ENCODE peak calls at places on chromosomes 16 and 17, in eight cellular contexts. R is pancreas; T is CD8-positive, alpha-beta T cell; D is endothelial cell of umbilical vein; Z is heart left ventricle; A is astrocyte of the cerebellum; N is testis; X is cardiac fibroblast. L is an unnamed sample.

GRCh38 chr17:69761767-69762321 is 313.2 kb upstream of the KCNJ16 start:
- DNase-seq in D (peak), N (no peak), A (peak), R (no peak), Z (no peak), T (no peak), X (peak), L (peak)

GRCh38 chr17:82198092-82198491 is 14.6 kb downstream of the CCDC57 start:
- DNase-seq in Z (no peak), R (no peak), N (no peak), T (no peak), A (no peak), D (no peak), X (no peak), L (no peak)

GRCh38 chr17:62150471-62150870 is 85.4 kb upstream of the MED13 start:
- DNase-seq in T (no peak), N (no peak), R (no peak), X (no peak), A (no peak), D (no peak), Z (no peak), L (no peak)

GRCh38 chr16:70789927-70790447 is 11.0 kb downstream of the VAC14 start:
- DNase-seq in Z (no peak), X (no peak), R (no peak), N (no peak), A (no peak), D (no peak), T (no peak), L (no peak)

GRCh38 chr16:48448799-48449481 is 63.7 kb upstream of the SIAH1 start:
- DNase-seq in N (peak), X (no peak), Z (no peak), A (no peak), D (no peak), R (no peak), T (no peak), L (no peak)

GRCh38 chr17:39146273-39146672 is 5.2 kb downstream of the PLXDC1 start:
- DNase-seq in X (no peak), A (no peak), T (no peak), N (no peak), R (no peak), Z (no peak), D (no peak), L (no peak)

GRCh38 chr17:29243792-29244191 is 2.9 kb upstream of the CRYBA1 start:
- DNase-seq in Z (no peak), N (peak), T (no peak), R (no peak), D (no peak), X (no peak), A (no peak), L (peak)

GRCh38 chr16:51326131-51326856 is 175.2 kb upstream of the SALL1 start:
- DNase-seq in T (no peak), X (peak), D (no peak), N (no peak), R (no peak), Z (no peak), A (peak), L (peak)

GRCh38 chr16:81636298-81636960 is 142.7 kb upstream of the PLCG2 start:
- DNase-seq in Z (no peak), A (no peak), D (no peak), R (no peak), N (no peak), X (peak), T (no peak), L (peak)

GRCh38 chr17:62906881-62907280 is 59.2 kb upstream of the TANC2 start:
- DNase-seq in Z (no peak), X (no peak), R (no peak), A (no peak), T (no peak), D (no peak), N (no peak), L (no peak)

GRCh38 chr17:73571524-73572130 is 72.6 kb downstream of the SDK2 start:
- DNase-seq in T (no peak), D (no peak), A (no peak), N (no peak), X (no peak), R (no peak), Z (no peak), L (no peak)

GRCh38 chr16:79562166-79562823 is 38.2 kb downstream of the MAF start:
- DNase-seq in X (no peak), D (no peak), R (no peak), N (no peak), A (no peak), Z (no peak), T (no peak), L (no peak)

GRCh38 chr17:1484586-1485310 is 7.7 kb downstream of the MYO1C start:
- DNase-seq in R (peak), X (peak), N (peak), T (peak), D (peak), Z (peak), A (no peak), L (peak)

GRCh38 chr16:66923247-66923851 is 2.0 kb downstream of the RRAD start:
- DNase-seq in N (peak), T (no peak), R (no peak), X (peak), Z (peak), A (no peak), D (no peak), L (peak)

GRCh38 chr16:66923866-66924265 is 1.5 kb downstream of the RRAD start:
- DNase-seq in Z (no peak), X (no peak), T (no peak), N (no peak), R (no peak), A (no peak), D (no peak), L (no peak)

GRCh38 chr16:66925322-66925840 is at the start of gene RRAD:
- DNase-seq in R (no peak), N (peak), X (peak), T (no peak), D (peak), A (no peak), Z (peak), L (peak)

GRCh38 chr16:66926171-66926570 is 836 bp upstream of the RRAD start:
- DNase-seq in X (no peak), T (no peak), Z (peak), R (no peak), D (no peak), N (peak), A (no peak), L (no peak)

DNA sequence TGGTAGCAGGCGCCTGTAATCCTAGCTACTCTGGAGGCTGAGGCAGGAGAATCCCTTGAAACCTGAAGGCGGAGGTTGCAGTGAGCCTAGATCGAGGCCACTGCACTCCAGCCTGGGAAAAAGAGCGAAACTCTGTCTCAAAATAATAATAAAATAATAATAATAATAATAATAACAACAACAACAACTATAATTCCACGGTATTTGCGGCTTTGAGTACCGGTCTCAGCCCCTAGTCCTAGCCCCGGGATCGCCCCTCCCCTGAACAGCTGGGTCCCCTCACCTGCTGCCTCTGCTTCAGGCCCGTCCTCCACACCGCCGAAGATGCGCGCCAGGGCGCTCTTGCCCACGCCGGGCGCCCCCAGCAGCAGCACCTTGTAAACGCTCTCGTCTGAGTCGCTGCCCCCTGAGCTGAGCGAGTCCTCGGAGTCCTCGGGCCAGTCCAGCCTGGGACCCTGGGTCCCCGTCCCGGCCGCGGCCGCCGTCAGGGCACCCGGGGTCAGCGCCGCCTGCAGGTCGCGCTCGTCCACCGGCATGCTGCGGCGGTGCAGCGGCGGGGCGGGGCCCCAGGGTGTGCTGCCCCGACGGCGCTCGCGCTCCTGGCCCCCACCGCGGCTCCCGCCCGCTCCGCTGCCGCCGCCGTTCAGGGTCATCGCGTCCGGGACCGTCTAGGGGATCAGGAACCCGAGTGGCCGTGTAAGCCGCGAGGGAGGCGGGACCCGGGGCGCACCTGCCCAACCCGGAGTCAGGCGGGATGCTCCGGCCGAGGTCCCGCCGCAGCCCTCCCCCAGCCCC is 611 bp downstream of the RRAD start:
- DNase-seq in Z (peak), R (no peak), A (no peak), D (no peak), N (peak), X (no peak), T (peak), L (no peak)
- TF ChIP-seq CTCF in Z (no peak), R (no peak), A (peak), D (peak), N (peak), X (peak), T (no peak), L (no peak)

DNA sequence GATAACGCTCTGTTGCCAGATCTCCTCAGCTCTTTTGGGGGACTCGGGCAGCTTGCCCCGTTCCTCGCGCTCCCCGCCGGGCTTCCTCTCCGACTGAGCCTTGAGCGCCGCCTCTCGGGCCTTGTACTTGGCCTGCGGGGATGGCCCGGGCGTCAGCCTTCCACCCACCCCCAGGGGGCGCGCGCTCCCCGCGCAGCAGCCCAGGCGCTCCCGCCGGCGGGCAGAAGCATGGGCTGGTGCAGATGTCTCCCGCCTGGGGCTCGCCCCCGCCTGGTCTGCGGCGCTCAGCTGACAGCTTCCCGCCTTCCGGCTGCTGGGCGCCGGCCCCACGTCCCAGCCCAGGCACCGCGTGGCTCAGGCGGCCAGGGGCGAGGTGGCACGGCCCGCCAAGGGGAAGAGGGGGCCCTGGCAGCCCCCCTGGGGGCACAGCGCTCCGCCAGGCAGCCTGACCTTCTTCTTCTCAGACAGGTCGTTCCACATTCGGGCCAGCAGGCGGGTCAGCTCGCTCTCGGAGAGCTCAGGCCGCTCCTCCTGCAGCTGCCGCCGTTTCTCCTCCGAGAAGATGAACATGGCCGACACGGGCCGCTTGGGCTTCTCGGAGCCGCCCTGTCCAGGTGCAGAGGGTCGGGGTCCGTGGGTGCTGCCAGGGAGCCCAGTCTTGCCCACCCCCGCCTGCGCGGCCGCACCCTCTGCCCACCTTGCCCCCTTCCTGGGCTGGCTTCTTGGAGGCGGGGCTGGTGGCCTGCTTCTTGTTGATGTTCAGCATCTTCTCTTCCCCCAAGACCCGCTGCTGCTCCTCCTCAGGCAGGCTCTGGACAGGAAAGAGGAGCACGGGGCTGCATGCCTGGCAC is 8.9 kb downstream of the UBTF start:
- DNase-seq in Z (peak), N (peak), R (peak), D (peak), X (peak), T (peak), A (peak), L (peak)
- H3K4me3 ChIP-seq in Z (no peak), N (peak), R (no peak), D (no peak), X (no peak), T (peak), A (no peak), L (no peak)

DNA sequence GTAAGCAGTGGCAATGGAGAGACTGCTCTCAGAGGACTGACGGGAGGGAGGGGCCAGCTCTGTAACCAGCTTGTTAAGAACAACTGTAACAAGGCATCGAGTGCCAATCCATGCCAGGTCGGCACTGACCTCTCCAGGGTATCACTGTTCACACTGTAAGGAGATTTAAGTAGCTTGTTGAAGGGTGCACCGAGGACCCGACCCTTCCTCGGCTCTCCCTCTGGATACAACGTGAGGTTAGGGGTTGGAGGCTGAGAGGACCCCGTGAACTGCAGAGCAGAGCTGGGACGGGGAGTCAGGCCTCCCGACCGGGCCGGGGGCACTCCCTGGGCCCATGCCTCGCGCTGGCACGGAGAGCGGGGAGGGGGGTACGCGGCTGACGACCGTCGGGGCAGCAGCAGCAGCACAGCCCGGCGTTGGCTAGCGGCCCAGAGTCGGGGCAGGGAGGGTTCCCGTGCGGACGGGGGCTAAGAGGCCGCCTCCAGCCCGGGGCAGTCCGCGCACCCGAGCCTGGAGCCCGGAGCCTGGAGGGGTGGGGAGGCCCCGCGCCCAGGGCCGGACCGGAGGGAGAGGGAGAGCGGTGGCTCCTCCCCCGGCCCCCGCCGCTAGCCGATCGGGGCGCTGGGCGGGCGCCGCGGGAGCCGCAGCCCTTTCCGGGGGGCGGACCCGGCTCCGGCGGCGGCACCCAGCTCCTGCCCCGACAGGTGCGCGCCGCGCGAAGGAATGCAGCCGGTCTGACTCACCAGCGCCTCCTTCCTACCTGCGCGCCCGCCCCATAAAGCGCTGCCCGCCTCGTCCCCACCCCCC is at the start of gene ITGB4:
- DNase-seq in R (peak), T (peak), Z (no peak), A (no peak), N (no peak), X (no peak), D (peak), L (no peak)
- TF ChIP-seq CTCF in R (no peak), T (no peak), Z (no peak), A (no peak), N (no peak), X (no peak), D (no peak), L (no peak)

GRCh38 chr17:32930512-32930911 is 2.6 kb downstream of the TMEM98 start:
- DNase-seq in R (no peak), Z (no peak), N (no peak), A (no peak), T (no peak), D (no peak), X (no peak), L (no peak)

GRCh38 chr17:32927724-32928526 is at the start of gene TMEM98:
- DNase-seq in A (no peak), D (no peak), Z (peak), N (peak), T (no peak), X (peak), R (peak), L (no peak)

GRCh38 chr17:32929288-32929574 is 1.3 kb downstream of the TMEM98 start:
- DNase-seq in Z (no peak), T (no peak), R (no peak), N (peak), X (peak), A (no peak), D (no peak), L (no peak)

GRCh38 chr17:32928527-32929287 is 754 bp downstream of the TMEM98 start:
- DNase-seq in X (peak), D (peak), T (no peak), Z (no peak), R (no peak), N (no peak), A (no peak), L (peak)

DNA sequence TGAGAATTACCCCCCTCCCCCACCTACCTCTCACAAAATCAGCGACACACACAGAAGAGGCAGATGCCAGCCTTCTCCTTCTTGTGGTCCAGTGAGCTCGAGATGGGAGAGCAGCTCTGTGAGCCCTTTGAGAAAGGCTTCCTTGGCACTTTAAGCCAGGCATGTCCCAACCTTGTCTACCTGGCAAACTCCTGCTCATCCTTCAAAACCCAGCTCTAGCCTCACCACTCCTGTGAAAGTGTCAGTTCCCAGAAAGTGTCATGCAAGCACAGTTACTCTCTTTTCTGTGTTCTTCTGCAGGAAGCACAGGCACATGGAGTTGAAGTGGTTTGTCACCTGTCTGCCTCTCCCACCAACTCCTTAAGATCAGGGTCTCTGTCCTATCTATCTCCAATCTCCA is 1.6 kb downstream of the TMEM98 start:
- DNase-seq in Z (no peak), R (no peak), X (no peak), A (no peak), N (no peak), T (no peak), D (no peak), L (no peak)
- H3K4me3 ChIP-seq in Z (no peak), R (no peak), X (peak), A (peak), N (no peak), T (no peak), D (peak), L (peak)

GRCh38 chr17:9874722-9875121 is 30.3 kb downstream of the RCVRN start:
- DNase-seq in A (no peak), T (no peak), N (no peak), Z (no peak), R (no peak), X (no peak), D (no peak), L (no peak)
- TF ChIP-seq CTCF in A (peak), T (no peak), N (no peak), Z (no peak), R (no peak), X (no peak), D (no peak), L (no peak)

L was measured in choroid plexus epithelial cell.